ENCODE peak calls at places on chromosomes 7 and 10, in seven cellular contexts. W is A549, M is stomach, O is gastrocnemius medialis, A is transverse colon, Z is body of pancreas, H is breast epithelium. G is an unnamed sample.

GRCh38 chr7:139618482-139619366 is 95.2 kb downstream of the CLEC2L start:
- DNase-seq in W (peak; percentile 63), M (peak; percentile 57), O (no peak), A (peak; percentile 35), Z (peak; percentile 63), H (no peak), G (no peak)

GRCh38 chr10:86649471-86650150 is 4.7 kb upstream of the OPN4 start:
- DNase-seq in W (no peak), M (peak; percentile 11), O (peak; percentile 16), A (no peak), Z (no peak), H (peak; percentile 15), G (peak; percentile 40)

GRCh38 chr10:120506674-120507073 is 49.6 kb downstream of the PLPP4 start:
- DNase-seq in W (no peak), M (no peak), O (no peak), A (no peak), Z (no peak), H (no peak), G (no peak)

GRCh38 chr10:128068398-128069285 is 57.6 kb downstream of the MKI67 start:
- DNase-seq in W (no peak), M (no peak), O (no peak), A (peak; percentile 7), Z (no peak), H (no peak), G (no peak)

GRCh38 chr7:15561840-15562239 is at the start of gene AGMO:
- DNase-seq in W (no peak), M (no peak), O (peak; percentile 48), A (peak; percentile 87), Z (peak; percentile 72), H (peak; percentile 51), G (peak; percentile 87)

GRCh38 chr10:72087969-72088878 is at the start of gene SPOCK2:
- DNase-seq in W (no peak), M (no peak), O (no peak), A (peak; percentile 48), Z (no peak), H (no peak), G (no peak)

GRCh38 chr7:151867912-151868804 is 8.8 kb downstream of the PRKAG2 start:
- DNase-seq in W (no peak), M (peak; percentile 83), O (no peak), A (no peak), Z (peak; percentile 87), H (no peak), G (no peak)

GRCh38 chr7:52838981-52839411 is 196.4 kb upstream of the POM121L12 start:
- DNase-seq in W (no peak), M (no peak), O (no peak), A (no peak), Z (no peak), H (no peak), G (no peak)

GRCh38 chr10:7767209-7767608 is 20.6 kb downstream of the KIN start:
- DNase-seq in W (no peak), M (no peak), O (no peak), A (no peak), Z (no peak), H (no peak), G (no peak)

GRCh38 chr10:132987671-132988571 is 45.6 kb upstream of the CFAP46 start:
- DNase-seq in W (no peak), M (no peak), O (no peak), A (no peak), Z (no peak), H (no peak), G (no peak)

GRCh38 chr7:25260862-25261454 is 32.7 kb upstream of the NPVF start:
- DNase-seq in W (no peak), M (no peak), O (no peak), A (no peak), Z (no peak), H (no peak), G (no peak)

GRCh38 chr7:32501522-32501921 is 6.2 kb downstream of the AVL9 start:
- DNase-seq in W (no peak), M (no peak), O (no peak), A (no peak), Z (no peak), H (no peak), G (no peak)

GRCh38 chr10:86630079-86630478 is 24.3 kb upstream of the OPN4 start:
- DNase-seq in W (no peak), M (no peak), O (no peak), A (no peak), Z (no peak), H (no peak), G (no peak)

GRCh38 chr10:70137927-70138883 is 5.6 kb upstream of the AIFM2 start:
- DNase-seq in W (no peak), M (peak; percentile 30), O (no peak), A (peak; percentile 72), Z (no peak), H (no peak), G (no peak)

GRCh38 chr7:106058925-106059324 is 53.2 kb downstream of the SYPL1 start:
- DNase-seq in W (no peak), M (no peak), O (no peak), A (no peak), Z (no peak), H (no peak), G (no peak)

GRCh38 chr7:94022550-94022949 is 18.4 kb upstream of the BET1 start:
- DNase-seq in W (no peak), M (no peak), O (no peak), A (no peak), Z (no peak), H (no peak), G (no peak)

GRCh38 chr7:129853661-129854268 is 99.0 kb downstream of the UBE2H start:
- DNase-seq in W (no peak), M (no peak), O (no peak), A (no peak), Z (no peak), H (no peak), G (no peak)

GRCh38 chr10:111084346-111085255 is 7.8 kb downstream of the ADRA2A start:
- DNase-seq in W (no peak), M (no peak), O (no peak), A (no peak), Z (no peak), H (no peak), G (peak; percentile 29)

GRCh38 chr10:11411926-11412545 is 199.4 kb downstream of the USP6NL start:
- DNase-seq in W (no peak), M (no peak), O (no peak), A (no peak), Z (no peak), H (no peak), G (no peak)

GRCh38 chr10:3239066-3239919 is 66.7 kb upstream of the PITRM1 start:
- DNase-seq in W (peak; percentile 57), M (peak; percentile 75), O (peak; percentile 46), A (peak; percentile 83), Z (peak; percentile 78), H (peak; percentile 81), G (peak; percentile 64)

GRCh38 chr7:29304756-29305155 is 110.2 kb downstream of the CHN2 start:
- DNase-seq in W (no peak), M (no peak), O (no peak), A (no peak), Z (no peak), H (no peak), G (no peak)

GRCh38 chr7:127678330-127678729 is 26.3 kb downstream of the SND1 start:
- DNase-seq in W (no peak), M (no peak), O (no peak), A (no peak), Z (no peak), H (no peak), G (no peak)

GRCh38 chr7:37429435-37429791 is 19.3 kb downstream of the ELMO1 start:
- DNase-seq in W (no peak), M (no peak), O (no peak), A (no peak), Z (no peak), H (no peak), G (no peak)

GRCh38 chr10:50392966-50393718 is 141.8 kb upstream of the ASAH2 start:
- DNase-seq in W (peak; percentile 15), M (no peak), O (no peak), A (no peak), Z (no peak), H (no peak), G (no peak)

GRCh38 chr7:121195859-121196588 is 132.8 kb upstream of the WNT16 start:
- DNase-seq in W (no peak), M (no peak), O (no peak), A (no peak), Z (no peak), H (no peak), G (no peak)

GRCh38 chr10:21699575-21699974 is 165.5 kb downstream of the MLLT10 start:
- DNase-seq in W (no peak), M (no peak), O (no peak), A (no peak), Z (no peak), H (no peak), G (no peak)

GRCh38 chr7:93442478-93443224 is 131.9 kb downstream of the CALCR start:
- DNase-seq in W (peak; percentile 28), M (peak; percentile 34), O (no peak), A (peak; percentile 13), Z (peak; percentile 23), H (no peak), G (no peak)

GRCh38 chr10:536935-537334 is 152.5 kb downstream of the DIP2C start:
- DNase-seq in W (no peak), M (no peak), O (no peak), A (no peak), Z (no peak), H (no peak), G (no peak)

GRCh38 chr10:22246680-22247391 is 29.0 kb upstream of the EBLN1 start:
- DNase-seq in W (peak; percentile 83), M (no peak), O (no peak), A (no peak), Z (no peak), H (no peak), G (no peak)

DNA sequence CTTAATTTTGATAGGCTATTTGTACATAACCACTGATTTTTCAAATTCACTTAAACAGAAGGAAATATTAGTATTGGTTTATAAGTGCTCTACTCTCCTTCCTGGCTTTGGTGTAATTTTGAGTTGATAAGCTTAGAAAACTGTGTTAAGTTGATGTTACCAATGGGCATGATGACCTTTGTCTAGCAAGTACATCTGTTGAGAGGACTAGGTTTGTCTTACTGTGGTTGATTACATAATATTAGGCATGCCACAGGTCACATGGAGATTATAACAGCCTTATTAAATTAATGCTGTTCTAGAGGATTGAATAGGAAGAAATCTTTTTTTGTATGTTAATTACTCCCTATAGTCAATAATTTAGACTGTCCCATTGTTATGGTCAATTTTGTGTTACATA is 27.0 kb downstream of the CYP2C18 start:
- DNase-seq in W (no peak), M (no peak), O (no peak), A (no peak), Z (no peak), H (no peak), G (no peak)
- TF ChIP-seq POLR2A in W (no peak), M (no peak), O (no peak), A (no peak), Z (no peak), H (no peak), G (no peak)

GRCh38 chr10:14758994-14759664 is 15.6 kb downstream of the FAM107B start:
- DNase-seq in W (no peak), M (peak; percentile 70), O (no peak), A (peak; percentile 33), Z (peak; percentile 74), H (no peak), G (no peak)
- TF ChIP-seq CTCF in W (peak; percentile 18), M (no peak), O (no peak), A (peak; percentile 34), Z (no peak), H (no peak), G (peak; percentile 48)

GRCh38 chr7:18508441-18509427 is 13.2 kb downstream of the HDAC9 start:
- DNase-seq in W (peak; percentile 23), M (no peak), O (peak; percentile 42), A (no peak), Z (no peak), H (no peak), G (no peak)
- H3K4me3 ChIP-seq in W (no peak overlapping the region), M (no peak overlapping the region), O (peak overlapping the region; percentile 7), A (no peak overlapping the region), Z (no peak overlapping the region), H (no peak overlapping the region), G (no peak overlapping the region)

GRCh38 chr7:102433319-102434038 is at the start of gene ORAI2:
- DNase-seq in W (peak; percentile 81), M (peak; percentile 82), O (peak; percentile 47), A (peak; percentile 84), Z (peak; percentile 84), H (peak; percentile 65), G (peak; percentile 88)
- TF ChIP-seq POLR2A in W (peak; percentile 56), M (no peak), O (no peak), A (no peak), Z (no peak), H (no peak), G (no peak)